ENCODE peak calls at places on chromosomes 2 and 18, in ten cellular contexts. U is IMR-90, M is amniotic stem cell, T is endothelial cell, V is iris pigment epithelial cell, E is NAMALWA, N is erythroblast, X is GM20000, D is AG10803, O is nephron progenitor cell. S is an unnamed sample.

GRCh38 chr2:46805401-46805951 is 110.1 kb downstream of the MCFD2 start:
- DNase-seq in U (no peak), M (no peak), T (no peak), V (no peak), E (no peak), N (no peak), X (no peak), D (no peak), O (no peak), S (no peak)

GRCh38 chr2:118508282-118508681 is 339.2 kb downstream of the EN1 start:
- DNase-seq in U (no peak), M (no peak), T (no peak), V (no peak), E (no peak), N (no peak), X (no peak), D (no peak), O (no peak), S (no peak)

GRCh38 chr2:208042041-208042440 is 16.7 kb upstream of the PLEKHM3 start:
- DNase-seq in U (peak), M (no peak), T (no peak), V (peak), E (no peak), N (no peak), X (no peak), D (peak), O (no peak), S (peak)

GRCh38 chr2:88549616-88550292 is 77.5 kb downstream of the EIF2AK3 start:
- DNase-seq in U (no peak), M (no peak), T (no peak), V (no peak), E (no peak), N (no peak), X (no peak), D (no peak), O (peak), S (peak)

GRCh38 chr18:8794133-8794986 is 89.0 kb downstream of the MTCL1 start:
- DNase-seq in U (peak), M (peak), T (no peak), V (peak), E (no peak), N (no peak), X (no peak), D (peak), O (peak), S (peak)

GRCh38 chr2:208320686-208321085 is 54.6 kb downstream of the PIKFYVE start:
- DNase-seq in U (no peak), M (no peak), T (no peak), V (peak), E (peak), N (no peak), X (peak), D (peak), O (no peak), S (peak)

GRCh38 chr2:22944141-22944540 is 440.8 kb upstream of the KLHL29 start:
- DNase-seq in U (no peak), M (no peak), T (no peak), V (no peak), E (no peak), N (no peak), X (no peak), D (no peak), O (no peak), S (no peak)

GRCh38 chr18:36402765-36403396 is 105.4 kb downstream of the FHOD3 start:
- DNase-seq in U (peak), M (no peak), T (no peak), V (no peak), E (peak), N (no peak), X (no peak), D (peak), O (no peak), S (peak)

GRCh38 chr2:200677721-200678532 is 92.1 kb downstream of the AOX1 start:
- DNase-seq in U (peak), M (peak), T (no peak), V (peak), E (no peak), N (no peak), X (no peak), D (peak), O (no peak), S (peak)

GRCh38 chr2:240934701-240935100 is 28.6 kb downstream of the CROCC2 start:
- DNase-seq in U (no peak), M (no peak), T (no peak), V (no peak), E (no peak), N (no peak), X (no peak), D (no peak), O (no peak), S (no peak)

GRCh38 chr2:105546623-105546964 is 147.7 kb upstream of the FHL2 start:
- DNase-seq in U (no peak), M (no peak), T (no peak), V (no peak), E (no peak), N (no peak), X (no peak), D (no peak), O (no peak), S (no peak)

GRCh38 chr2:132589060-132589765 is 80.8 kb downstream of the LYPD1 start:
- DNase-seq in U (no peak), M (no peak), T (no peak), V (no peak), E (no peak), N (no peak), X (no peak), D (no peak), O (peak), S (peak)

GRCh38 chr2:225735844-225736243 is 336.3 kb downstream of the NYAP2 start:
- DNase-seq in U (peak), M (peak), T (no peak), V (peak), E (no peak), N (no peak), X (no peak), D (peak), O (no peak), S (peak)